ENCODE peak calls at places on chromosomes 13 and 19, in ten cellular contexts. E is NCI-H1048; K is BE2C; A is left cardiac atrium; T is activated naive CD8-positive, alpha-beta T cell treated with anti-CD3 and anti-CD28 coated beads for 36 hours; X is cardiac fibroblast; Z is head of caudate nucleus; J is KG1; N is stimulated activated CD8-positive, alpha-beta memory T cell treated with anti-CD3 and anti-CD28 coated beads, Interleukin-15, amount 100 ng/mL, for 4 hours; G is Caco-2. W is an unnamed sample.

GRCh38 chr13:60765700-60766411 is 368.8 kb downstream of the TDRD3 start:
- DNase-seq in E (no peak), K (no peak), A (peak), T (no peak), X (peak), Z (peak), J (no peak), N (no peak), G (no peak), W (no peak)

GRCh38 chr13:112066624-112067004 is 335 bp upstream of the SOX1 start:
- DNase-seq in E (no peak), K (no peak), A (peak), T (peak), X (no peak), Z (peak), J (no peak), N (peak), G (peak), W (peak)

GRCh38 chr13:28313579-28313978 is 175.2 kb downstream of the PAN3 start:
- DNase-seq in E (no peak), K (peak), A (no peak), T (no peak), X (peak), Z (no peak), J (peak), N (no peak), G (no peak), W (no peak)

GRCh38 chr19:46069841-46070341 is 29.1 kb upstream of the IGFL4 start:
- DNase-seq in E (no peak), K (no peak), A (no peak), T (no peak), X (peak), Z (no peak), J (no peak), N (no peak), G (no peak), W (no peak)

GRCh38 chr13:94217370-94217769 is 262.1 kb downstream of the DCT start:
- DNase-seq in E (no peak), K (no peak), A (no peak), T (no peak), X (peak), Z (no peak), J (no peak), N (no peak), G (no peak), W (no peak)

GRCh38 chr13:41645313-41645712 is 188.0 kb downstream of the RGCC start:
- DNase-seq in E (no peak), K (no peak), A (no peak), T (no peak), X (peak), Z (no peak), J (no peak), N (no peak), G (peak), W (no peak)

GRCh38 chr13:111202745-111203144 is 87.6 kb downstream of the ARHGEF7 start:
- DNase-seq in E (no peak), K (no peak), A (no peak), T (no peak), X (peak), Z (no peak), J (no peak), N (no peak), G (no peak), W (no peak)

GRCh38 chr13:51846756-51847155 is 1.8 kb upstream of the TMEM272 start:
- DNase-seq in E (no peak), K (no peak), A (no peak), T (no peak), X (peak), Z (no peak), J (no peak), N (no peak), G (no peak), W (no peak)

GRCh38 chr19:51735759-51736449 is 12.1 kb upstream of the HAS1 start:
- DNase-seq in E (no peak), K (no peak), A (peak), T (no peak), X (peak), Z (no peak), J (no peak), N (no peak), G (no peak), W (peak)

GRCh38 chr13:31067416-31068118 is 94.1 kb downstream of the HSPH1 start:
- DNase-seq in E (no peak), K (no peak), A (no peak), T (no peak), X (peak), Z (peak), J (no peak), N (no peak), G (no peak), W (no peak)

GRCh38 chr13:34933349-34933748 is 8.7 kb upstream of the NBEA start:
- DNase-seq in E (no peak), K (no peak), A (no peak), T (no peak), X (no peak), Z (no peak), J (no peak), N (no peak), G (no peak), W (no peak)